ENCODE peak calls at places on chromosomes 12 and 14, in six cellular contexts. R, W, F, G, O and B are unnamed samples.

GRCh38 chr12:103085541-103085940 is 128.1 kb downstream of the ASCL1 start:
- DNase-seq in R (no peak), W (no peak), G (no peak), F (no peak), O (no peak), B (no peak)

GRCh38 chr14:74978416-74978947 is 23.1 kb upstream of the PGF start:
- DNase-seq in R (no peak), F (no peak), W (no peak), G (no peak), O (no peak), B (no peak)

GRCh38 chr12:124884587-124885438 is 21.1 kb upstream of the SCARB1 start:
- DNase-seq in G (no peak), O (no peak), W (no peak), F (no peak), R (no peak), B (peak; percentile 57)

GRCh38 chr14:50971122-50971781 is 27.0 kb upstream of the PYGL start:
- DNase-seq in W (no peak), G (no peak), R (no peak), F (no peak), O (no peak), B (no peak)

GRCh38 chr12:108371801-108372344 is 32.8 kb upstream of the CMKLR1 start:
- DNase-seq in W (no peak), F (no peak), O (no peak), G (no peak), R (no peak), B (no peak)

GRCh38 chr14:95242870-95243269 is 76.8 kb downstream of the CLMN start:
- DNase-seq in O (no peak), F (no peak), R (no peak), G (no peak), W (no peak), B (no peak)

GRCh38 chr14:90295870-90296516 is 35.7 kb downstream of the NRDE2 start:
- DNase-seq in O (no peak), W (no peak), F (no peak), G (no peak), R (no peak), B (no peak)

GRCh38 chr14:62689741-62690140 is 355.5 kb downstream of the KCNH5 start:
- DNase-seq in R (no peak), W (no peak), O (no peak), F (no peak), G (no peak), B (no peak)

GRCh38 chr14:75041613-75042012 is 9.7 kb downstream of the MLH3 start:
- DNase-seq in G (no peak), O (no peak), W (no peak), R (no peak), F (no peak), B (no peak)

GRCh38 chr12:42705863-42706262 is 116.3 kb upstream of the PRICKLE1 start:
- DNase-seq in G (peak; percentile 68), O (peak; percentile 8), R (no peak), W (no peak), F (no peak), B (peak; percentile 46)

GRCh38 chr12:78208106-78208505 is 377.4 kb downstream of the NAV3 start:
- DNase-seq in G (no peak), O (no peak), W (no peak), F (no peak), R (no peak), B (no peak)

GRCh38 chr12:5379737-5380496 is 52.0 kb upstream of the NTF3 start:
- DNase-seq in O (no peak), W (no peak), R (peak; percentile 45), F (no peak), G (peak; percentile 93), B (no peak)

GRCh38 chr12:65881965-65882413 is 57.7 kb downstream of the HMGA2 start:
- DNase-seq in G (peak; percentile 73), O (no peak), W (no peak), R (no peak), F (no peak), B (peak; percentile 79)

GRCh38 chr12:18439541-18439940 is 178.2 kb downstream of the PIK3C2G start:
- DNase-seq in R (no peak), G (no peak), W (no peak), O (no peak), F (no peak), B (no peak)

GRCh38 chr12:132831771-132832170 is 3.1 kb upstream of the GOLGA3 start:
- DNase-seq in G (no peak), F (no peak), W (no peak), O (no peak), R (no peak), B (no peak)

GRCh38 chr12:12381982-12382381 is 25.1 kb downstream of the BORCS5 start:
- DNase-seq in R (no peak), W (no peak), O (no peak), F (no peak), G (no peak), B (no peak)

GRCh38 chr12:51322452-51322851 is 1.5 kb downstream of the BIN2 start:
- DNase-seq in O (no peak), F (no peak), W (no peak), R (no peak), G (no peak), B (no peak)

GRCh38 chr14:89165189-89165809 is 251.7 kb downstream of the FOXN3 start:
- DNase-seq in F (no peak), W (no peak), G (no peak), R (no peak), O (no peak), B (no peak)

GRCh38 chr12:85092814-85093370 is 56.7 kb downstream of the LRRIQ1 start:
- DNase-seq in R (peak; percentile 52), G (no peak), O (no peak), F (no peak), W (no peak), B (no peak)

GRCh38 chr12:126064028-126064427 is 998.8 kb downstream of the AACS start:
- DNase-seq in R (no peak), G (no peak), O (no peak), W (no peak), F (no peak), B (no peak)

GRCh38 chr12:14836336-14837210 is 6.8 kb downstream of the ART4 start:
- DNase-seq in W (no peak), F (no peak), O (no peak), R (no peak), G (no peak), B (no peak)

GRCh38 chr14:94036328-94037167 is 10.4 kb downstream of the OTUB2 start:
- DNase-seq in O (peak; percentile 44), G (peak; percentile 32), R (peak; percentile 32), W (peak; percentile 71), F (no peak), B (peak; percentile 71)

GRCh38 chr14:96065661-96066459 is 26.7 kb downstream of the C14orf132 start:
- DNase-seq in O (no peak), F (no peak), W (no peak), G (no peak), R (no peak), B (peak; percentile 24)

GRCh38 chr12:39294712-39295111 is 148.2 kb downstream of the KIF21A start:
- DNase-seq in R (no peak), G (no peak), F (no peak), O (no peak), W (no peak), B (no peak)

GRCh38 chr14:35337074-35337556 is 44.9 kb downstream of the PSMA6 start:
- DNase-seq in O (no peak), G (no peak), F (no peak), W (no peak), R (no peak), B (no peak)

GRCh38 chr14:35337557-35338255 is 45.5 kb downstream of the PSMA6 start:
- DNase-seq in W (no peak), F (no peak), G (no peak), O (no peak), R (no peak), B (peak; percentile 63)

GRCh38 chr14:35333797-35334743 is 41.9 kb downstream of the PSMA6 start:
- DNase-seq in O (no peak), W (no peak), F (no peak), G (no peak), R (no peak), B (no peak)

GRCh38 chr14:35336171-35337073 is 44.2 kb downstream of the PSMA6 start:
- DNase-seq in W (peak; percentile 39), G (peak; percentile 79), F (peak; percentile 56), O (no peak), R (no peak), B (peak; percentile 95)

GRCh38 chr14:35335388-35336092 is 43.4 kb downstream of the PSMA6 start:
- DNase-seq in G (no peak), W (no peak), O (no peak), R (no peak), F (no peak), B (no peak)
- H3K27ac ChIP-seq in G (peak overlapping the region; percentile 84), W (no peak overlapping the region), O (no peak overlapping the region), R (no peak overlapping the region), F (peak overlapping the region; percentile 84), B (peak overlapping the region; percentile 92)

GRCh38 chr12:113050808-113051207 is 5.7 kb upstream of the DTX1 start:
- DNase-seq in W (no peak), O (no peak), F (no peak), G (no peak), R (no peak), B (no peak)
- H3K27ac ChIP-seq in W (no peak overlapping the region), O (no peak overlapping the region), F (no peak overlapping the region), G (no peak overlapping the region), R (no peak overlapping the region), B (no peak overlapping the region)

GRCh38 chr14:61438036-61438435 is 116.7 kb downstream of the PRKCH start:
- DNase-seq in G (no peak), O (no peak), R (no peak), W (no peak), F (no peak), B (no peak)
- H3K27ac ChIP-seq in G (peak overlapping the region; percentile 38), O (no peak overlapping the region), R (no peak overlapping the region), W (no peak overlapping the region), F (peak overlapping the region; percentile 35), B (peak overlapping the region; percentile 77)

DNA sequence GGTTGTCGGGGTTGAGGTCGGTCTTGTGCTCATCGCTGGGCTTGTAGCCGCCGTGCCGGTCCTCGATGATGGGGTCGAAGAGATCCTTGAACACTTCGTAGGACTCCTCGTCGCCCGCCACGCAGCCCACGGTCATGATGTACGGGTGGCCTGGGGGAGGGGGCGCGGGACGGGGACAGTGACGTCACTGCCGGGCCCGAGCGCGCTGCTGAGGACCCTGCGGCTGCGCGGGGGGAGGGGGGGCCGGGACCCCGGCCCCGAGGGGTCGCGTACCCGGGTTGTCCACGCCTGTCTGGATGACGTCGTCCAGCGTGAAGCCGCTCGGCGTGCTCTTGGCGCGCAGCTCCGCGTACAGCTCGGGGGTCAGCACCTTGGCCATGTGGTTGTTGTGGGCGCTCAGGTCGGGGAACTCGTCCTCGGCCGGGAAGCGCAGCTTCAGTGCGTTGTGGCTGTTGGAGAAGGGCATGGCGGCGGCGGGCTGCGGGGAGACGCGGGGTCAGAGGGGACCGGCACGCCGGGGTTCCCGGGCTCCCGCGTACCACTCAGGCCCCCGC is 525 bp downstream of the CKB start:
- DNase-seq in R (no peak), O (no peak), F (no peak), G (no peak), W (no peak), B (peak; percentile 60)
- H3K27ac ChIP-seq in R (no peak overlapping the region), O (no peak overlapping the region), F (peak overlapping the region; percentile 80), G (peak overlapping the region; percentile 56), W (no peak overlapping the region), B (peak overlapping the region; percentile 82)